ENCODE peak calls at places on chromosomes 2 and 18, in seven cellular contexts. J is suprapubic skin, O is adrenal gland, A is thyroid gland, F is transverse colon, E is HCT116, X is prostate gland. W is an unnamed sample.
A peak's percentile ranks its signal among the peaks of the same experiment; 100 is the strongest.

GRCh38 chr18:70276416-70277145 is 12.3 kb upstream of the SOCS6 start:
- DNase-seq in J (no peak), O (no peak), A (no peak), F (no peak), E (no peak), X (no peak), W (no peak)

GRCh38 chr2:175766880-175767279 is 235.2 kb downstream of the LNPK start:
- DNase-seq in J (no peak), O (no peak), A (no peak), F (no peak), E (no peak), X (no peak), W (no peak)

GRCh38 chr2:161681043-161681442 is 56.8 kb downstream of the SLC4A10 start:
- DNase-seq in J (no peak), O (no peak), A (no peak), F (no peak), E (peak; percentile 57), X (no peak), W (peak; percentile 9)

GRCh38 chr2:205524656-205525055 is 157.6 kb upstream of the NRP2 start:
- DNase-seq in J (no peak), O (no peak), A (no peak), F (peak; percentile 60), E (peak; percentile 10), X (no peak), W (peak; percentile 7)

GRCh38 chr18:67525328-67526110 is 9.0 kb upstream of the DSEL start:
- DNase-seq in J (peak; percentile 66), O (peak; percentile 84), A (peak; percentile 82), F (peak; percentile 39), E (no peak), X (peak; percentile 55), W (peak; percentile 30)

GRCh38 chr2:98012561-98012979 is 16.8 kb upstream of the TMEM131 start:
- DNase-seq in J (no peak), O (no peak), A (no peak), F (no peak), E (no peak), X (no peak), W (no peak)

GRCh38 chr2:42585779-42586178 is 17.3 kb downstream of the MTA3 start:
- DNase-seq in J (no peak), O (no peak), A (no peak), F (no peak), E (no peak), X (no peak), W (no peak)

GRCh38 chr2:21715865-21716264 is 592.1 kb downstream of the TDRD15 start:
- DNase-seq in J (no peak), O (no peak), A (no peak), F (no peak), E (no peak), X (no peak), W (no peak)

GRCh38 chr18:28469946-28470345 is 293.0 kb upstream of the CDH2 start:
- DNase-seq in J (no peak), O (no peak), A (no peak), F (no peak), E (no peak), X (no peak), W (no peak)

GRCh38 chr2:23656597-23656973 is 270.3 kb downstream of the ATAD2B start:
- DNase-seq in J (no peak), O (no peak), A (no peak), F (no peak), E (no peak), X (no peak), W (no peak)

GRCh38 chr18:52339891-52340371 is at the start of gene DCC:
- DNase-seq in J (no peak), O (peak; percentile 16), A (peak; percentile 22), F (peak; percentile 34), E (no peak), X (peak; percentile 19), W (no peak)

GRCh38 chr18:22827216-22827615 is 105.9 kb upstream of the RBBP8 start:
- DNase-seq in J (no peak), O (no peak), A (no peak), F (no peak), E (no peak), X (no peak), W (no peak)

GRCh38 chr18:3596324-3597158 is 146.6 kb downstream of the TGIF1 start:
- DNase-seq in J (no peak), O (peak; percentile 82), A (peak; percentile 57), F (peak; percentile 66), E (no peak), X (peak; percentile 23), W (no peak)

GRCh38 chr2:80293026-80293425 is 11.5 kb downstream of the LRRTM1 start:
- DNase-seq in J (no peak), O (no peak), A (no peak), F (no peak), E (no peak), X (no peak), W (no peak)

GRCh38 chr2:218395826-218396687 is 3.6 kb upstream of the CTDSP1 start:
- DNase-seq in J (peak; percentile 95), O (peak; percentile 94), A (peak; percentile 96), F (peak; percentile 95), E (peak; percentile 96), X (peak; percentile 92), W (peak; percentile 89)
- TF ChIP-seq POLR2A in J (no peak), O (peak; percentile 31), A (no peak), F (peak; percentile 53), E (peak; percentile 15), X (peak; percentile 16), W (no peak)

GRCh38 chr18:41767960-41768359 is 187.1 kb upstream of the PIK3C3 start:
- DNase-seq in J (no peak), O (peak; percentile 48), A (no peak), F (no peak), E (no peak), X (no peak), W (no peak)
- TF ChIP-seq POLR2A in J (no peak), O (no peak), A (no peak), F (no peak), E (no peak), X (no peak), W (no peak)

DNA sequence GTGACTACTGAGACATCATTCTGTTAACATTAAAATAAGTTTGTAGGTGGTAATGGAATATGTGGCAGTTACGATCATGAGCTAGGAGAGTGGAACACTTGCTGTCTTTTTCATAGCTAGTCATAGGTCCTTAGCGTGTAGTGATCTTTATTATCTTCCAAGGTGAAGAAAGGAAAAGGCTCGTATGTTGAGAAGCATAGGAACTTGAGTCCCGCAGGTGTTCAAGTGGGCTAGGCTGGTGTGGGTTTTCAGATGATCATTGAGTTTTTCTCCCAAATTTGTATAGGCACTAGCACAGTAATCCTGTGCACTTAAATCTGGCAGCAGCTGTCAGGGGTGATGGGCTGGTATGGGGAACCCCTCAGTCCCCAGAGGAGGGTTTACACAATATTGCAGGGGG is 10.9 kb downstream of the SLC20A1 start:
- DNase-seq in J (no peak), O (no peak), A (no peak), F (no peak), E (no peak), X (no peak), W (no peak)
- TF ChIP-seq POLR2A in J (no peak), O (no peak), A (no peak), F (no peak), E (no peak), X (no peak), W (no peak)

GRCh38 chr2:33859791-33860461 is 260.8 kb upstream of the FAM98A start:
- DNase-seq in J (no peak), O (peak; percentile 2), A (no peak), F (no peak), E (no peak), X (no peak), W (no peak)

DNA sequence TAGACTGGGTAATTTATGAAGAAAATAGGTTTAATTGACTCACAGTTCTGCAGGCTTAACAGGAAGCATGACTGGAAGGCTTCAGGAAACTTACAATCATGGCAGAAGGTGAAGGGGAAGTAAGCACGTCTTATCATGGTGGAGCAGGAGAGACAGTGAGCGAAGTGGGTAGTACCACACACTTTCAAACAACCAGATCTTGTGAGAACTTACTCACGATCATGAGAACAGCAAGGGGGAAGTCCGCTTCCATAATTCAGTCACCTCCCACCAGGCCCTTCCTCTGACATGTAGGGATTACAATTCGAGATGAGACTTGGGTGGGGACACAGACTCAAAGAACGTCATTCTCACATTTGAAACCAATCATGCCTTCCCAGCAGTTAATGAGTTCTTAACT is 260.1 kb upstream of the FAM98A start:
- DNase-seq in J (no peak), O (no peak), A (no peak), F (no peak), E (no peak), X (no peak), W (no peak)
- TF ChIP-seq POLR2A in J (no peak), O (no peak), A (no peak), F (no peak), E (no peak), X (no peak), W (no peak)

DNA sequence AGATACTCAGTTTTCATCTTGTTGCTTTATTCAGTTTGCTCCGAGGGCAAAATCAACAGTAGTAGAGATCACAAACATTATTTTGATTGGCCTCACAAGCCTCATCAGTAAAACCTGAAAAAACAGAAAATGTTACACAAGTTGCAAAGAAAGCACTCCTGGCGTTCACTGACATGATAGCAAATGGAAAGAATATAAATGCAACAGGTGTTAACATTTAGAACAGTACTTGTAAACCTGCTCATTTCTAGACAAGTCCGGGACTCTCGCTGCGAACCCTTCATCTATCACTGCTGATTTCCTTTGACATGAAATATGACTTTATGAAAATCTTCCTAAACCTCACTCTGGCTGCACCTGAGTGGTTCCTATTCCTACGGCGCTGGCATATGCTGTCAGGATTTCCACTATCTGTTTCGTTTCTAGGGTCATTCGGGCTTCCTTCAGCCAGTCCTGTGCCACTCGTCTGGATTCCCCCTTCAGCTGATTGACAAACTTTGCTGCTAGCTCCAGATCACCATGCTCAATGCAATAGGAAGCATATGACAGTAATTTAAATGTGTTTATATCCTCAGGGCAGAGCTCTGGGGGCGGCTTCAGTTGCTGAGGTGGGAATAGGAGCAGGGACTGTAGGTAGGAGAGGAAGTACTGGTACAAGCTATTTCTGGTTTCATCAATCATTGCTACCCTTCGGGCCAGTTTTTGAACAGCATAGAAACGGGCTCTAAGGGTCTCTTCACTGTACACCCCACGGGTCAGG is 38.1 kb downstream of the PTCD3 start:
- DNase-seq in J (no peak), O (no peak), A (no peak), F (no peak), E (no peak), X (no peak), W (no peak)
- TF ChIP-seq POLR2A in J (no peak), O (no peak), A (no peak), F (no peak), E (no peak), X (no peak), W (no peak)

DNA sequence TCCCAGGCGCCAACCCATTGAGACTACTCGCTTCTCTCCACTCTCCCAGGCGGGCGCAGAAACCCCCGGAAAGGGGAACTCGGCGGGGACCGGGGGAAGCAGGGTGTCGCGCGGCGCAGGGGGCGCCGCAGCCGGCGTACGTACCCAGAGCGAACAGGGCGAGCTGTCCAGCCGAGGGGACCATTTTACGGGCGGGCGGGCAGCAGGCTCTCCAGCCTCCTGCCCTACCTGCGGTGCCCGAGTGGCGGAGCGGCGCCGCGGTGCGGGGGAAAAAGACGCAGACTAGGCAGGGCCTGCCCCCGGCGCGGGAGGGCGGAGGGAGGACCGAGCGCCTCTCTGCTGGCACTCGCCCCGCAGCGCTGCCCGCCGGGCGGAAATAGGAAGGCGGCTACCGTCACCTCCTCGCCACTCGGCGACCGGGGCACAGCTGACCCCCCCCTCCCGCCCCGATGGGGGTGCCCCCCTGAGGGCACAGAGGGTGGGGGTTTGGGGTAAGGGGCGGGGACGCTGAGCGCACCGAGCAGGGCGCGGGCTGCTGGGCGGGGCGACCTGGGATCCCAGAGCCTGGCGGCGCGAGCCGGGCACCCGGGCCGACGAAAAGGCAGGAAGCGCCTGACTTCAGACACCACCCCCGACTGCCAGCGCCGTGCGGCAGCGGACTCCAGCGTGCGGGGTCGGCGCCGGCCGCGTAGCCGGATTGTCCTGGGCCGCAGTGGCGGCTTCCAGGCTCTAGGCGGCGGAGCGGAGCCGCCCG is at the start of gene TGFA:
- DNase-seq in J (peak; percentile 79), O (peak; percentile 64), A (peak; percentile 92), F (peak; percentile 89), E (peak; percentile 89), X (peak; percentile 78), W (peak; percentile 82)
- TF ChIP-seq POLR2A in J (no peak), O (no peak), A (no peak), F (peak; percentile 87), E (peak; percentile 5), X (peak; percentile 63), W (no peak)

W was measured in H54.